ENCODE peak calls at places on chromosomes 13 and 19, in ten cellular contexts. W is AG09309; E is CD4-positive, alpha-beta T cell; M is nephron progenitor cell; Z is GM12865; V is kidney epithelial cell; H is tibial nerve; A is B cell; P is breast epithelium; O is lower lobe of right lung. L is an unnamed sample.

GRCh38 chr19:17718467-17718987 is 753 bp upstream of the MAP1S start:
- DNase-seq in W (no peak), E (no peak), M (no peak), Z (peak), V (no peak), H (no peak), A (no peak), P (no peak), O (no peak), L (no peak)

GRCh38 chr19:44050740-44051653 is 839 bp upstream of the ZNF223 start:
- DNase-seq in W (no peak), E (no peak), M (no peak), Z (no peak), V (no peak), H (no peak), A (no peak), P (peak), O (no peak), L (no peak)

GRCh38 chr19:28126499-28126898 is 1086.5 kb downstream of the UQCRFS1 start:
- DNase-seq in W (no peak), E (no peak), M (no peak), Z (no peak), V (no peak), H (no peak), A (no peak), P (no peak), O (no peak), L (no peak)

GRCh38 chr13:51861728-51862300 is at the start of gene CCDC70:
- DNase-seq in W (no peak), E (no peak), M (no peak), Z (no peak), V (peak), H (no peak), A (no peak), P (no peak), O (no peak), L (no peak)

GRCh38 chr13:69681722-69682121 is 425.9 kb upstream of the ATXN8OS start:
- DNase-seq in W (no peak), E (no peak), M (no peak), Z (no peak), V (no peak), H (no peak), A (no peak), P (no peak), O (no peak), L (no peak)

GRCh38 chr19:16569609-16570320 is 2.5 kb downstream of the SLC35E1 start:
- DNase-seq in W (no peak), E (no peak), M (no peak), Z (no peak), V (no peak), H (no peak), A (no peak), P (no peak), O (peak), L (no peak)

GRCh38 chr13:28636677-28637317 is 22.1 kb upstream of the POMP start:
- DNase-seq in W (peak), E (peak), M (peak), Z (peak), V (peak), H (peak), A (peak), P (no peak), O (peak), L (peak)

GRCh38 chr19:50231821-50232220 is 28.4 kb downstream of the MYH14 start:
- DNase-seq in W (no peak), E (no peak), M (no peak), Z (no peak), V (no peak), H (no peak), A (no peak), P (no peak), O (no peak), L (no peak)

GRCh38 chr19:51185069-51185867 is 39.6 kb upstream of the CD33 start:
- DNase-seq in W (no peak), E (no peak), M (no peak), Z (no peak), V (no peak), H (no peak), A (no peak), P (no peak), O (no peak), L (no peak)

GRCh38 chr19:48390188-48391099 is 907 bp downstream of the KDELR1 start:
- DNase-seq in W (no peak), E (peak), M (peak), Z (peak), V (no peak), H (peak), A (peak), P (peak), O (peak), L (no peak)

GRCh38 chr13:45048890-45049407 is 59.6 kb downstream of the GPALPP1 start:
- DNase-seq in W (no peak), E (no peak), M (no peak), Z (peak), V (no peak), H (no peak), A (peak), P (no peak), O (no peak), L (no peak)

GRCh38 chr13:84870190-84870589 is 929.0 kb downstream of the SLITRK6 start:
- DNase-seq in W (no peak), E (no peak), M (no peak), Z (no peak), V (no peak), H (no peak), A (no peak), P (no peak), O (no peak), L (no peak)

GRCh38 chr19:5048727-5049553 is 80.0 kb downstream of the KDM4B start:
- DNase-seq in W (no peak), E (no peak), M (no peak), Z (no peak), V (no peak), H (no peak), A (no peak), P (no peak), O (no peak), L (no peak)

GRCh38 chr19:42360787-42361544 is 29.1 kb downstream of the CNFN start:
- DNase-seq in W (no peak), E (no peak), M (peak), Z (no peak), V (no peak), H (no peak), A (no peak), P (no peak), O (no peak), L (no peak)

GRCh38 chr19:54648129-54648528 is 14.7 kb upstream of the LILRB4 start:
- DNase-seq in W (no peak), E (no peak), M (no peak), Z (peak), V (no peak), H (no peak), A (no peak), P (no peak), O (no peak), L (no peak)

GRCh38 chr13:40483601-40484000 is 182.8 kb downstream of the FOXO1 start:
- DNase-seq in W (no peak), E (no peak), M (no peak), Z (peak), V (no peak), H (no peak), A (no peak), P (no peak), O (no peak), L (no peak)

GRCh38 chr19:40686882-40687524 is 3.4 kb downstream of the NUMBL start:
- DNase-seq in W (no peak), E (no peak), M (no peak), Z (no peak), V (no peak), H (no peak), A (no peak), P (no peak), O (no peak), L (no peak)

GRCh38 chr19:42252365-42253244 is 2.3 kb downstream of the ERF start:
- DNase-seq in W (no peak), E (no peak), M (no peak), Z (no peak), V (no peak), H (no peak), A (no peak), P (no peak), O (no peak), L (no peak)

GRCh38 chr13:30616927-30617314 is 799 bp upstream of the USPL1 start:
- DNase-seq in W (peak), E (no peak), M (no peak), Z (peak), V (peak), H (peak), A (peak), P (peak), O (peak), L (peak)

GRCh38 chr13:30618186-30618937 is 642 bp downstream of the USPL1 start:
- DNase-seq in W (no peak), E (no peak), M (peak), Z (peak), V (no peak), H (no peak), A (peak), P (no peak), O (peak), L (no peak)

GRCh38 chr13:30618938-30619289 is 1.2 kb downstream of the USPL1 start:
- DNase-seq in W (no peak), E (no peak), M (no peak), Z (no peak), V (no peak), H (no peak), A (no peak), P (no peak), O (no peak), L (no peak)

GRCh38 chr13:30615851-30616311 is 1.8 kb upstream of the USPL1 start:
- DNase-seq in W (peak), E (no peak), M (no peak), Z (peak), V (no peak), H (peak), A (no peak), P (no peak), O (no peak), L (no peak)

GRCh38 chr13:30617315-30618185 is at the start of gene USPL1:
- DNase-seq in W (peak), E (peak), M (peak), Z (peak), V (peak), H (peak), A (peak), P (peak), O (peak), L (peak)
- TF ChIP-seq CTCF in W (no peak), E (no peak), M (no peak), Z (no peak), V (no peak), H (peak), A (no peak), P (peak), O (peak), L (no peak)

DNA sequence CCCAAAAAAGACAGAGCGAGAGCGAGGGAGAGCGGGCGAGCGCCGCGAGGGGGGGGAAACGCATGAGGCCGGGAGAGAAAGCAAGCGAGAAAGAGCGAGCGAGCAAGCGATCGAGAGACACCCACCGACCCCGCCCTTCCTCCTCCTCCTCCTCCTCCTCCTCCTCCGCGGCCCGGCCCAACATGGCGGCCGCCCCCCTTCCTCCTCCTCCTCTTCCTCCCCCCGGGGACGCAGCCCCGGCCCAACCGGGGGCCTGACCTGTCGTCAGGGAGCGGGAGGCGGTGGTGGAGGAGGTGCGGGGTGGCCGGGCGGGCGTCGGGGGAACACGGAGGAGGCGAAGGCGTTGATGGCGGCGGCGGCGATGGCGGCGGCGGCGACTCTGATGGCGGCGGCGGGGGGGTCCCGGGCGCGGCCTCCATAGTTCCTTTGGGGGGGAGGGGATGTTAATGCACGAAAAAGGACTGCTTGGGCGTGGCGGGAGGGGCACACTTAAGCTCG is 1.4 kb downstream of the ZC3H4 start:
- DNase-seq in W (peak), E (peak), M (peak), Z (peak), V (no peak), H (peak), A (peak), P (peak), O (peak), L (peak)
- TF ChIP-seq CTCF in W (no peak), E (no peak), M (no peak), Z (no peak), V (no peak), H (no peak), A (no peak), P (no peak), O (no peak), L (no peak)

GRCh38 chr13:114088234-114088633 is 44.2 kb downstream of the RASA3 start:
- DNase-seq in W (no peak), E (no peak), M (no peak), Z (no peak), V (no peak), H (no peak), A (no peak), P (peak), O (no peak), L (no peak)
- TF ChIP-seq CTCF in W (no peak), E (no peak), M (no peak), Z (no peak), V (no peak), H (no peak), A (no peak), P (no peak), O (no peak), L (no peak)

GRCh38 chr13:49776871-49777270 is 15.6 kb downstream of the KPNA3 start:
- DNase-seq in W (no peak), E (no peak), M (no peak), Z (no peak), V (no peak), H (no peak), A (no peak), P (no peak), O (no peak), L (no peak)
- TF ChIP-seq CTCF in W (no peak), E (no peak), M (no peak), Z (no peak), V (no peak), H (no peak), A (no peak), P (no peak), O (no peak), L (no peak)

DNA sequence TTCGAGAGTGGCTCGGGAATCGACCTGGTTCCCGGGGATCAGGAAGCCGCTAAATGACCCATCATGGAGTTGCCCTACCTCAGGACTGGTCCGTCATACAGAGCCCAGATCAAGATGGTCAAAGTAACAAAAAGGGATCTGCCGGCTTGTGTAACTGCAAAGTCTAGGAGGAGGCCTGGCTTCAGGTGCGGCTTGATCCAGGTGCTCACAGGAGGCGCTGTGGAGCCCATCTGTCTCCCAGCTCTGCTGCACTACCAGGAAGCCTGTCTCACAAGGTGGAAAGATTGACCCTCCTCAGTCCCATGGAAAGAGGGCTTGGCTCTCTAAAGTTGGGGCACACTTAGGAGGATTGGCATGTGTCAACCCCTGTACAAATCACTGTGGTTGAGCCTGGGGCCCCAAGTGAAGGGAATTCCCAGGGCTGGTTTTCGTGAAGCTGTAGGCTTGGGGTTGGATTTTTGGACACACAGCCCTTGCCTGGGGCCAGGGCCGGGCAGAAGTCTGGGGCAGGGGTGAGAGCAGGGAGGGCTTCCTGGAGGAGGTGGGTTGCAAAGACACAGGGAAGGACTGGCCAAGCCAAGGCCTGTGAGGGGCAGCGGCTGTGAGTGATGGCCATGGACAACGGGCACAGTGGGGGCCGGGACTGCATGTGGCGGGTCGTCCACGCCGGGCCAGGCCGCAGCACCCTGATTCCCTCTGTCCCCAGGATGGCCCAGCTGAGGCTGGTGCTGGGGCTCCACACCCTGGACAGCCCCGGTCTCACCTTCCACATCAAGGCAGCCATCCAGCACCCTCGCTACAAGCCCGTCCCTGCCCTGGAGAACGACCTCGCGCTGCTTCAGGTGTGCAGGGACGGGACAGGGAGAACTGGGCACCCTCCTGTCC is 4.2 kb downstream of the GZMM start:
- DNase-seq in W (no peak), E (no peak), M (no peak), Z (no peak), V (no peak), H (no peak), A (peak), P (no peak), O (no peak), L (no peak)
- TF ChIP-seq CTCF in W (no peak), E (no peak), M (no peak), Z (no peak), V (peak), H (no peak), A (no peak), P (no peak), O (no peak), L (no peak)